ENCODE peak calls at places on chromosomes 12 and 14, in eight cellular contexts. M is AG08395; I is NCI-H1092 treated with DMSO at 0.1 percent for 48 hours; B is EH; G is AG04450; S is activated CD4-positive, alpha-beta T cell treated with anti-CD3 and anti-CD28 coated beads for 24 hours; Y is iris pigment epithelial cell; R is pulmonary artery endothelial cell. O is an unnamed sample.

GRCh38 chr12:56522486-56523193 is 1.0 kb downstream of the RBMS2 start:
- DNase-seq in G (no peak), Y (peak), M (peak), I (no peak), S (no peak), B (peak), R (no peak), O (no peak)

GRCh38 chr12:12028668-12029402 is 41.9 kb upstream of the BCL2L14 start:
- DNase-seq in I (no peak), Y (no peak), G (no peak), B (no peak), R (no peak), M (no peak), S (no peak), O (no peak)

GRCh38 chr12:41680155-41680554 is 464.5 kb downstream of the GXYLT1 start:
- DNase-seq in I (no peak), R (no peak), M (no peak), G (no peak), B (no peak), S (no peak), Y (no peak), O (no peak)

GRCh38 chr14:76138758-76139723 is 12.7 kb upstream of the GPATCH2L start:
- DNase-seq in I (no peak), B (no peak), R (no peak), S (no peak), M (no peak), Y (no peak), G (no peak), O (no peak)

GRCh38 chr14:88044782-88045446 is 40.0 kb downstream of the GPR65 start:
- DNase-seq in B (no peak), Y (no peak), R (no peak), G (no peak), S (no peak), I (no peak), M (no peak), O (no peak)

GRCh38 chr14:105146181-105146975 is 22.2 kb downstream of the JAG2 start:
- DNase-seq in R (no peak), I (no peak), Y (no peak), S (no peak), M (no peak), G (no peak), B (no peak), O (no peak)

GRCh38 chr14:104355101-104355691 is 216.8 kb downstream of the KIF26A start:
- DNase-seq in S (no peak), M (no peak), B (no peak), Y (no peak), G (no peak), I (no peak), R (no peak), O (no peak)

GRCh38 chr14:72420749-72421452 is 473.0 kb downstream of the DPF3 start:
- DNase-seq in G (peak), M (peak), B (peak), R (no peak), I (peak), Y (peak), S (peak), O (no peak)

GRCh38 chr14:100982764-100983163 is 79.2 kb upstream of the RTL1 start:
- DNase-seq in G (no peak), B (peak), R (no peak), M (no peak), Y (peak), I (no peak), S (no peak), O (no peak)

GRCh38 chr14:34368115-34368970 is 93.7 kb downstream of the SPTSSA start:
- DNase-seq in G (no peak), I (no peak), M (peak), B (no peak), R (no peak), Y (peak), S (no peak), O (no peak)

GRCh38 chr12:57240069-57240921 is 10.7 kb downstream of the STAC3 start:
- DNase-seq in Y (peak), M (peak), S (no peak), B (peak), R (no peak), G (no peak), I (peak), O (no peak)

GRCh38 chr14:37985826-37986470 is 221.8 kb upstream of the SSTR1 start:
- DNase-seq in I (peak), B (peak), G (peak), R (peak), S (peak), Y (peak), M (peak), O (no peak)

O was measured in GM18507.